ENCODE peak calls at places on chromosome 6, in six cellular contexts. One of them, this sample, is unnamed.
A peak's percentile ranks its signal among the peaks of the same experiment; 100 is the strongest.

GRCh38 chr6:116246089-116246488 is 7.8 kb downstream of the TSPYL4 start:
- DNase-seq in lower leg skin: no peak
- DNase-seq in stimulated activated CD4-positive, alpha-beta T cell treated with anti-CD3 and anti-CD28 coated beads, TNF-alpha, amount 100 ng/mL, for 24 hours: no peak
- DNase-seq in hypothalamus: no peak
- DNase-seq in stimulated activated CD8-positive, alpha-beta memory T cell treated with anti-CD3 and anti-CD28 coated beads, Interleukin-12 subunit alpha, Interleukin-12 subunit beta, amount 100 ng/mL, for 1 hour: no peak
- DNase-seq in head of caudate nucleus: no peak
- DNase-seq in this sample: peak; percentile 87

GRCh38 chr6:3380344-3381232 is 76.3 kb downstream of the SLC22A23 start:
- DNase-seq in lower leg skin: no peak
- DNase-seq in stimulated activated CD4-positive, alpha-beta T cell treated with anti-CD3 and anti-CD28 coated beads, TNF-alpha, amount 100 ng/mL, for 24 hours: no peak
- DNase-seq in hypothalamus: no peak
- DNase-seq in stimulated activated CD8-positive, alpha-beta memory T cell treated with anti-CD3 and anti-CD28 coated beads, Interleukin-12 subunit alpha, Interleukin-12 subunit beta, amount 100 ng/mL, for 1 hour: no peak
- DNase-seq in head of caudate nucleus: no peak
- DNase-seq in this sample: no peak

GRCh38 chr6:39942903-39943580 is 8.8 kb upstream of the MOCS1 start:
- DNase-seq in lower leg skin: no peak
- DNase-seq in stimulated activated CD4-positive, alpha-beta T cell treated with anti-CD3 and anti-CD28 coated beads, TNF-alpha, amount 100 ng/mL, for 24 hours: no peak
- DNase-seq in hypothalamus: no peak
- DNase-seq in stimulated activated CD8-positive, alpha-beta memory T cell treated with anti-CD3 and anti-CD28 coated beads, Interleukin-12 subunit alpha, Interleukin-12 subunit beta, amount 100 ng/mL, for 1 hour: no peak
- DNase-seq in head of caudate nucleus: no peak
- DNase-seq in this sample: no peak

GRCh38 chr6:51805517-51805916 is 281.9 kb downstream of the PKHD1 start:
- DNase-seq in lower leg skin: no peak
- DNase-seq in stimulated activated CD4-positive, alpha-beta T cell treated with anti-CD3 and anti-CD28 coated beads, TNF-alpha, amount 100 ng/mL, for 24 hours: no peak
- DNase-seq in hypothalamus: no peak
- DNase-seq in stimulated activated CD8-positive, alpha-beta memory T cell treated with anti-CD3 and anti-CD28 coated beads, Interleukin-12 subunit alpha, Interleukin-12 subunit beta, amount 100 ng/mL, for 1 hour: no peak
- DNase-seq in head of caudate nucleus: no peak
- DNase-seq in this sample: no peak

GRCh38 chr6:168585441-168585840 is 144.5 kb downstream of the SMOC2 start:
- DNase-seq in lower leg skin: no peak
- DNase-seq in stimulated activated CD4-positive, alpha-beta T cell treated with anti-CD3 and anti-CD28 coated beads, TNF-alpha, amount 100 ng/mL, for 24 hours: no peak
- DNase-seq in hypothalamus: no peak
- DNase-seq in stimulated activated CD8-positive, alpha-beta memory T cell treated with anti-CD3 and anti-CD28 coated beads, Interleukin-12 subunit alpha, Interleukin-12 subunit beta, amount 100 ng/mL, for 1 hour: no peak
- DNase-seq in head of caudate nucleus: no peak
- DNase-seq in this sample: no peak

GRCh38 chr6:14799928-14800327 is 445.9 kb upstream of the JARID2 start:
- DNase-seq in lower leg skin: peak; percentile 44
- DNase-seq in stimulated activated CD4-positive, alpha-beta T cell treated with anti-CD3 and anti-CD28 coated beads, TNF-alpha, amount 100 ng/mL, for 24 hours: no peak
- DNase-seq in hypothalamus: peak; percentile 33
- DNase-seq in stimulated activated CD8-positive, alpha-beta memory T cell treated with anti-CD3 and anti-CD28 coated beads, Interleukin-12 subunit alpha, Interleukin-12 subunit beta, amount 100 ng/mL, for 1 hour: no peak
- DNase-seq in head of caudate nucleus: peak; percentile 40
- DNase-seq in this sample: peak; percentile 81

GRCh38 chr6:157631388-157631787 is 191.7 kb upstream of the SNX9 start:
- DNase-seq in lower leg skin: no peak
- DNase-seq in stimulated activated CD4-positive, alpha-beta T cell treated with anti-CD3 and anti-CD28 coated beads, TNF-alpha, amount 100 ng/mL, for 24 hours: no peak
- DNase-seq in hypothalamus: no peak
- DNase-seq in stimulated activated CD8-positive, alpha-beta memory T cell treated with anti-CD3 and anti-CD28 coated beads, Interleukin-12 subunit alpha, Interleukin-12 subunit beta, amount 100 ng/mL, for 1 hour: no peak
- DNase-seq in head of caudate nucleus: no peak
- DNase-seq in this sample: peak; percentile 26

GRCh38 chr6:10205120-10205519 is 209.8 kb downstream of the TFAP2A start:
- DNase-seq in lower leg skin: no peak
- DNase-seq in stimulated activated CD4-positive, alpha-beta T cell treated with anti-CD3 and anti-CD28 coated beads, TNF-alpha, amount 100 ng/mL, for 24 hours: no peak
- DNase-seq in hypothalamus: no peak
- DNase-seq in stimulated activated CD8-positive, alpha-beta memory T cell treated with anti-CD3 and anti-CD28 coated beads, Interleukin-12 subunit alpha, Interleukin-12 subunit beta, amount 100 ng/mL, for 1 hour: no peak
- DNase-seq in head of caudate nucleus: no peak
- DNase-seq in this sample: no peak

GRCh38 chr6:166715065-166715464 is 88.0 kb upstream of the RPS6KA2 start:
- DNase-seq in lower leg skin: no peak
- DNase-seq in stimulated activated CD4-positive, alpha-beta T cell treated with anti-CD3 and anti-CD28 coated beads, TNF-alpha, amount 100 ng/mL, for 24 hours: no peak
- DNase-seq in hypothalamus: peak; percentile 57
- DNase-seq in stimulated activated CD8-positive, alpha-beta memory T cell treated with anti-CD3 and anti-CD28 coated beads, Interleukin-12 subunit alpha, Interleukin-12 subunit beta, amount 100 ng/mL, for 1 hour: no peak
- DNase-seq in head of caudate nucleus: no peak
- DNase-seq in this sample: no peak

GRCh38 chr6:91063362-91063761 is 476.5 kb upstream of the MAP3K7 start:
- DNase-seq in lower leg skin: no peak
- DNase-seq in stimulated activated CD4-positive, alpha-beta T cell treated with anti-CD3 and anti-CD28 coated beads, TNF-alpha, amount 100 ng/mL, for 24 hours: no peak
- DNase-seq in hypothalamus: no peak
- DNase-seq in stimulated activated CD8-positive, alpha-beta memory T cell treated with anti-CD3 and anti-CD28 coated beads, Interleukin-12 subunit alpha, Interleukin-12 subunit beta, amount 100 ng/mL, for 1 hour: no peak
- DNase-seq in head of caudate nucleus: no peak
- DNase-seq in this sample: no peak

GRCh38 chr6:20599302-20600051 is 65.2 kb downstream of the CDKAL1 start:
- DNase-seq in lower leg skin: no peak
- DNase-seq in stimulated activated CD4-positive, alpha-beta T cell treated with anti-CD3 and anti-CD28 coated beads, TNF-alpha, amount 100 ng/mL, for 24 hours: no peak
- DNase-seq in hypothalamus: no peak
- DNase-seq in stimulated activated CD8-positive, alpha-beta memory T cell treated with anti-CD3 and anti-CD28 coated beads, Interleukin-12 subunit alpha, Interleukin-12 subunit beta, amount 100 ng/mL, for 1 hour: no peak
- DNase-seq in head of caudate nucleus: no peak
- DNase-seq in this sample: no peak

GRCh38 chr6:116475151-116475550 is 14.0 kb downstream of the CALHM6 start:
- DNase-seq in lower leg skin: no peak
- DNase-seq in stimulated activated CD4-positive, alpha-beta T cell treated with anti-CD3 and anti-CD28 coated beads, TNF-alpha, amount 100 ng/mL, for 24 hours: no peak
- DNase-seq in hypothalamus: no peak
- DNase-seq in stimulated activated CD8-positive, alpha-beta memory T cell treated with anti-CD3 and anti-CD28 coated beads, Interleukin-12 subunit alpha, Interleukin-12 subunit beta, amount 100 ng/mL, for 1 hour: no peak
- DNase-seq in head of caudate nucleus: no peak
- DNase-seq in this sample: no peak

GRCh38 chr6:56043761-56044160 is 168.4 kb upstream of the BMP5 start:
- DNase-seq in lower leg skin: no peak
- DNase-seq in stimulated activated CD4-positive, alpha-beta T cell treated with anti-CD3 and anti-CD28 coated beads, TNF-alpha, amount 100 ng/mL, for 24 hours: no peak
- DNase-seq in hypothalamus: no peak
- DNase-seq in stimulated activated CD8-positive, alpha-beta memory T cell treated with anti-CD3 and anti-CD28 coated beads, Interleukin-12 subunit alpha, Interleukin-12 subunit beta, amount 100 ng/mL, for 1 hour: no peak
- DNase-seq in head of caudate nucleus: no peak
- DNase-seq in this sample: no peak

GRCh38 chr6:154086510-154086909 is 47.5 kb downstream of the OPRM1 start:
- DNase-seq in lower leg skin: no peak
- DNase-seq in stimulated activated CD4-positive, alpha-beta T cell treated with anti-CD3 and anti-CD28 coated beads, TNF-alpha, amount 100 ng/mL, for 24 hours: no peak
- DNase-seq in hypothalamus: no peak
- DNase-seq in stimulated activated CD8-positive, alpha-beta memory T cell treated with anti-CD3 and anti-CD28 coated beads, Interleukin-12 subunit alpha, Interleukin-12 subunit beta, amount 100 ng/mL, for 1 hour: no peak
- DNase-seq in head of caudate nucleus: no peak
- DNase-seq in this sample: no peak

GRCh38 chr6:29943053-29943966 is 978 bp downstream of the HLA-A start:
- DNase-seq in lower leg skin: no peak
- DNase-seq in stimulated activated CD4-positive, alpha-beta T cell treated with anti-CD3 and anti-CD28 coated beads, TNF-alpha, amount 100 ng/mL, for 24 hours: no peak
- DNase-seq in hypothalamus: no peak
- DNase-seq in stimulated activated CD8-positive, alpha-beta memory T cell treated with anti-CD3 and anti-CD28 coated beads, Interleukin-12 subunit alpha, Interleukin-12 subunit beta, amount 100 ng/mL, for 1 hour: no peak
- DNase-seq in head of caudate nucleus: no peak
- DNase-seq in this sample: no peak

GRCh38 chr6:280775-281468 is 11.4 kb upstream of the DUSP22 start:
- DNase-seq in lower leg skin: no peak
- DNase-seq in stimulated activated CD4-positive, alpha-beta T cell treated with anti-CD3 and anti-CD28 coated beads, TNF-alpha, amount 100 ng/mL, for 24 hours: no peak
- DNase-seq in hypothalamus: no peak
- DNase-seq in stimulated activated CD8-positive, alpha-beta memory T cell treated with anti-CD3 and anti-CD28 coated beads, Interleukin-12 subunit alpha, Interleukin-12 subunit beta, amount 100 ng/mL, for 1 hour: no peak
- DNase-seq in head of caudate nucleus: no peak
- DNase-seq in this sample: no peak

GRCh38 chr6:56079761-56080540 is 167.4 kb downstream of the COL21A1 start:
- DNase-seq in lower leg skin: no peak
- DNase-seq in stimulated activated CD4-positive, alpha-beta T cell treated with anti-CD3 and anti-CD28 coated beads, TNF-alpha, amount 100 ng/mL, for 24 hours: no peak
- DNase-seq in hypothalamus: no peak
- DNase-seq in stimulated activated CD8-positive, alpha-beta memory T cell treated with anti-CD3 and anti-CD28 coated beads, Interleukin-12 subunit alpha, Interleukin-12 subunit beta, amount 100 ng/mL, for 1 hour: no peak
- DNase-seq in head of caudate nucleus: no peak
- DNase-seq in this sample: no peak